ENCODE peak calls at places on chromosomes 4 and X, in six cellular contexts. One of them, this sample, is unnamed.

GRCh38 chr4:185811509-185812364 is at the start of gene SORBS2:
- DNase-seq in A549: no peak
- DNase-seq in GM12878: peak; percentile 56
- DNase-seq in NB4: no peak
- DNase-seq in K562: no peak
- DNase-seq in HepG2: peak; percentile 81
- DNase-seq in this sample: no peak

GRCh38 chrX:129665916-129666644 is 11.3 kb upstream of the APLN start:
- DNase-seq in A549: peak; percentile 67
- DNase-seq in GM12878: no peak
- DNase-seq in NB4: no peak
- DNase-seq in K562: no peak
- DNase-seq in HepG2: no peak
- DNase-seq in this sample: peak; percentile 87

GRCh38 chrX:149950681-149951080 is 12.4 kb upstream of the EOLA2 start:
- DNase-seq in A549: peak; percentile 55
- DNase-seq in GM12878: no peak
- DNase-seq in NB4: peak; percentile 47
- DNase-seq in K562: peak; percentile 14
- DNase-seq in HepG2: peak; percentile 16
- DNase-seq in this sample: peak; percentile 62

GRCh38 chr4:182567119-182567518 is 323.9 kb downstream of the TENM3 start:
- DNase-seq in A549: no peak
- DNase-seq in GM12878: no peak
- DNase-seq in NB4: no peak
- DNase-seq in K562: no peak
- DNase-seq in HepG2: no peak
- DNase-seq in this sample: no peak

GRCh38 chr4:20260821-20261220 is 9.1 kb downstream of the SLIT2 start:
- DNase-seq in A549: no peak
- DNase-seq in GM12878: no peak
- DNase-seq in NB4: peak; percentile 27
- DNase-seq in K562: no peak
- DNase-seq in HepG2: no peak
- DNase-seq in this sample: no peak

GRCh38 chrX:142804085-142804484 is 221.6 kb upstream of the SPANXN4 start:
- DNase-seq in A549: peak; percentile 10
- DNase-seq in GM12878: no peak
- DNase-seq in NB4: peak; percentile 30
- DNase-seq in K562: no peak
- DNase-seq in HepG2: no peak
- DNase-seq in this sample: no peak

GRCh38 chrX:15761564-15762191 is 23.6 kb downstream of the CA5B start:
- DNase-seq in A549: peak; percentile 7
- DNase-seq in GM12878: no peak
- DNase-seq in NB4: peak; percentile 47
- DNase-seq in K562: peak; percentile 39
- DNase-seq in HepG2: no peak
- DNase-seq in this sample: peak; percentile 20

GRCh38 chr4:151048913-151049312 is 33.8 kb upstream of the LRBA start:
- DNase-seq in A549: no peak
- DNase-seq in GM12878: no peak
- DNase-seq in NB4: no peak
- DNase-seq in K562: no peak
- DNase-seq in HepG2: no peak
- DNase-seq in this sample: no peak

GRCh38 chrX:14028473-14028872 is 1.2 kb downstream of the GEMIN8 start:
- DNase-seq in A549: no peak
- DNase-seq in GM12878: peak; percentile 24
- DNase-seq in NB4: no peak
- DNase-seq in K562: no peak
- DNase-seq in HepG2: no peak
- DNase-seq in this sample: peak; percentile 1

GRCh38 chrX:14026121-14026520 is 3.6 kb downstream of the GEMIN8 start:
- DNase-seq in A549: no peak
- DNase-seq in GM12878: no peak
- DNase-seq in NB4: no peak
- DNase-seq in K562: no peak
- DNase-seq in HepG2: no peak
- DNase-seq in this sample: no peak

GRCh38 chrX:14029039-14029424 is 660 bp downstream of the GEMIN8 start:
- DNase-seq in A549: no peak
- DNase-seq in GM12878: no peak
- DNase-seq in NB4: peak; percentile 44
- DNase-seq in K562: peak; percentile 18
- DNase-seq in HepG2: no peak
- DNase-seq in this sample: no peak

GRCh38 chrX:14027031-14027430 is 2.7 kb downstream of the GEMIN8 start:
- DNase-seq in A549: no peak
- DNase-seq in GM12878: no peak
- DNase-seq in NB4: peak; percentile 13
- DNase-seq in K562: no peak
- DNase-seq in HepG2: no peak
- DNase-seq in this sample: peak; percentile 9

GRCh38 chrX:14027511-14028019 is 2.1 kb downstream of the GEMIN8 start:
- DNase-seq in A549: peak; percentile 22
- DNase-seq in GM12878: peak; percentile 63
- DNase-seq in NB4: peak; percentile 29
- DNase-seq in K562: no peak
- DNase-seq in HepG2: peak; percentile 1
- DNase-seq in this sample: peak; percentile 80
- TF ChIP-seq MYC in A549: no peak
- TF ChIP-seq MYC in GM12878: no peak
- TF ChIP-seq MYC in NB4: no peak
- TF ChIP-seq MYC in K562: no peak
- TF ChIP-seq MYC in HepG2: no peak
- TF ChIP-seq MYC in this sample: no peak

DNA sequence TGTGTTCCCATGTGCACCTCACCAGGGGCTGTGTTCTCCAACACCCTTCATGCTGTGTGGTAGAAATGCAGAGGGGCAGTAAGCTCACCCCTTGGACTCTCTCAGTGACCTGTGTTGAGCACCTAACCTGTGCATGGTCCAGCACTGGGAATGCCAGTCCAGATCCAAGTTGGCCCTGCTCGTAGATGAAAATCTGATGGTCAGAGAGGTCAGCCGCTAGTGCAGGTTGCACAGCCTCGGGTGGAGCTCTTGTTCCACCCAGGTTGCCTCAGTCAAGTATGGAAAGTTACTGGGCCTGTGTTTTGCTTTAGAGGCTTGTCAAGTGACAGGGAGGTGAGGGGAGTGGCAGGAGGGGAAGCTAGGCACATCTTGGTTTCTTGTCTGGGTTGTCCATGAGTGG is 51.3 kb downstream of the NOP14 start:
- DNase-seq in A549: no peak
- DNase-seq in GM12878: no peak
- DNase-seq in NB4: no peak
- DNase-seq in K562: no peak
- DNase-seq in HepG2: no peak
- DNase-seq in this sample: no peak
- TF ChIP-seq MYC in A549: no peak
- TF ChIP-seq MYC in GM12878: no peak
- TF ChIP-seq MYC in NB4: no peak
- TF ChIP-seq MYC in K562: no peak
- TF ChIP-seq MYC in HepG2: no peak
- TF ChIP-seq MYC in this sample: no peak

GRCh38 chr4:16881151-16881884 is 17.1 kb downstream of the LDB2 start:
- DNase-seq in A549: no peak
- DNase-seq in GM12878: no peak
- DNase-seq in NB4: no peak
- DNase-seq in K562: no peak
- DNase-seq in HepG2: no peak
- DNase-seq in this sample: no peak

GRCh38 chr4:16869594-16870245 is 28.7 kb downstream of the LDB2 start:
- DNase-seq in A549: no peak
- DNase-seq in GM12878: no peak
- DNase-seq in NB4: no peak
- DNase-seq in K562: no peak
- DNase-seq in HepG2: no peak
- DNase-seq in this sample: no peak

GRCh38 chr4:16875487-16875886 is 23.0 kb downstream of the LDB2 start:
- DNase-seq in A549: no peak
- DNase-seq in GM12878: no peak
- DNase-seq in NB4: peak; percentile 14
- DNase-seq in K562: no peak
- DNase-seq in HepG2: no peak
- DNase-seq in this sample: peak; percentile 28
- TF ChIP-seq MYC in A549: no peak
- TF ChIP-seq MYC in GM12878: no peak
- TF ChIP-seq MYC in NB4: no peak
- TF ChIP-seq MYC in K562: no peak
- TF ChIP-seq MYC in HepG2: no peak
- TF ChIP-seq MYC in this sample: no peak

DNA sequence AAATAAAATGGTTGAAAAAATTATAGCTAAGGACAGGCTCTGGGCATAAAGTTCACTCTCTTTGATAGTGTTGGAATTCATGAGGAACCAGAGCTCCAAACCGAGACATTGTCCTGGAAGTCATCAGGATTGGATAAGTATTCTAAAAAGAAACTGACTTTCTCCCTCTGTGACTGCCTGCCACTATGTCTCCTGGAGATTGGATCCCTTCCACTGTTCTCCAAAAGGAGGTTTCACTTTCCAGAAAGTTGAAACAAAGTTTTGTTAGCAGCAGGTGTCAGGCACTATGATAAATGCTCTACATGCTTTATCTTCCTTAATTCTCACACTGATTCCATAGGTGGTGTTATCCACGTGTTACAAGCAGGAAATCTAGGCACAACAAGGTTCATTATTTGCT is 16.8 kb downstream of the BANK1 start:
- DNase-seq in A549: no peak
- DNase-seq in GM12878: no peak
- DNase-seq in NB4: no peak
- DNase-seq in K562: no peak
- DNase-seq in HepG2: no peak
- DNase-seq in this sample: no peak
- TF ChIP-seq MYC in A549: no peak
- TF ChIP-seq MYC in GM12878: no peak
- TF ChIP-seq MYC in NB4: no peak
- TF ChIP-seq MYC in K562: no peak
- TF ChIP-seq MYC in HepG2: no peak
- TF ChIP-seq MYC in this sample: no peak

DNA sequence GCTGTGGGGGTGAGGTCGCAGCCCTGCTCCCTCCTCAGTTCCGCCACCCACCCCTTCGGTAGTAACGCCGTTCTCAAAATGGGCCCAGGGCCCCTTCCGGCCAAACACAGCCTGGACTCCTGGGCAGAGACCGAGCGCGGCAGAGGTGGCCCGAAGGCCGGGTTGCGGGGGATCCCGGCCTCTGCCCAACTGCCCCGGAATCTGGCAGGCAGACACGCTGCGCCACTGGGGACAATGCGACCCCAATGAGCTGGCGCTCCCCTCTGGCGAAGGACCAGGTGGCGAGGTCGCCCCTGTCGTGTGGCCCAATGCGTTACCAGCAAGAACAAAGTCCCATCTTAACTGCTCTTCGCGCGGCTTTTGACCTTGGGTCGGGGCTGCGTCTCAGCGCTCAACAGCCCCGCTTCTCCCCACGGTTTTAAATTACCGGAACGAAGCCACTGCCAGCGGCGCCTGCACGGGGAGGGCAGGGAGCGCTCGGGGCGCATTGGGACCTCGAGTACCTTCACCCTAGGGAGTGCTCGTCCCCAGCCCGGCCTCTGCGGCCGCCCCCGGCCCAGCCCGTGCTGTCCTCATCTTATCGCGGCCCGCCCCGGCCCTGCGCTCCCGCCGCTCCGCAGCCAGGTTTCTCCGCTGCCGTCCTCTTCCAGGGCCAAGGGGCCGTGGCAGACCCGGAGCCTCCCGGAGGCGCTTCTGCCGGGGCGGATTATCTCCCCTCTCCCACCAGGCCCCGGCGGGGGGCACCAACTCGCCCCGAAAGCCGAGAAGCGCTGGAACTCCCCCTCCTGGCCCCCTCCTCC is 22.2 kb upstream of the HMX1 start:
- DNase-seq in A549: no peak
- DNase-seq in GM12878: no peak
- DNase-seq in NB4: no peak
- DNase-seq in K562: no peak
- DNase-seq in HepG2: no peak
- DNase-seq in this sample: no peak
- TF ChIP-seq MYC in A549: no peak
- TF ChIP-seq MYC in GM12878: no peak
- TF ChIP-seq MYC in NB4: no peak
- TF ChIP-seq MYC in K562: no peak
- TF ChIP-seq MYC in HepG2: no peak
- TF ChIP-seq MYC in this sample: no peak

GRCh38 chr4:98951710-98952109 is 22.8 kb upstream of the EIF4E start:
- DNase-seq in A549: no peak
- DNase-seq in GM12878: no peak
- DNase-seq in NB4: peak; percentile 55
- DNase-seq in K562: no peak
- DNase-seq in HepG2: no peak
- DNase-seq in this sample: no peak

GRCh38 chr4:98950925-98951324 is 22.0 kb upstream of the EIF4E start:
- DNase-seq in A549: no peak
- DNase-seq in GM12878: no peak
- DNase-seq in NB4: peak; percentile 53
- DNase-seq in K562: no peak
- DNase-seq in HepG2: no peak
- DNase-seq in this sample: no peak

GRCh38 chr4:98945297-98945850 is 16.4 kb upstream of the EIF4E start:
- DNase-seq in A549: no peak
- DNase-seq in GM12878: no peak
- DNase-seq in NB4: no peak
- DNase-seq in K562: no peak
- DNase-seq in HepG2: no peak
- DNase-seq in this sample: no peak

DNA sequence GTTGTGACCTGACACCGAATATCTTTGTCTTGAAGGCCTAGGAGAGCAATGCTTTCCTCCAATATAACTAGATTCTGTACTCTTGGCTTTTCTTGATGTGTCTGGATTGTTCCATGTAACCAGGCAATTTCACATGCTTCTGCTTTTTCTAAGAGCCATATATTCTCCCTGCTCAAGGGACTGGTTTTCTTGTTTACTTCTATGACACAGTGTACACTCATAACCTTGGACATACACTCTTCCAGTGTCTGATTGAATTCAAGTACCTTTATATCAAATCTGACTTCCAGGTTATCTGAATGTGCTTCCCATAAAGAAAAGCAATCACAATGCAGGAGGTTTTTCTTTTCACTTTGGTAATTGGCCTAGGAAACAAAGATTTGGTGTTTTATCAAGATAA is 17.4 kb upstream of the EIF4E start:
- DNase-seq in A549: no peak
- DNase-seq in GM12878: no peak
- DNase-seq in NB4: no peak
- DNase-seq in K562: no peak
- DNase-seq in HepG2: no peak
- DNase-seq in this sample: no peak
- TF ChIP-seq MYC in A549: no peak
- TF ChIP-seq MYC in GM12878: no peak
- TF ChIP-seq MYC in NB4: no peak
- TF ChIP-seq MYC in K562: no peak
- TF ChIP-seq MYC in HepG2: no peak
- TF ChIP-seq MYC in this sample: no peak

DNA sequence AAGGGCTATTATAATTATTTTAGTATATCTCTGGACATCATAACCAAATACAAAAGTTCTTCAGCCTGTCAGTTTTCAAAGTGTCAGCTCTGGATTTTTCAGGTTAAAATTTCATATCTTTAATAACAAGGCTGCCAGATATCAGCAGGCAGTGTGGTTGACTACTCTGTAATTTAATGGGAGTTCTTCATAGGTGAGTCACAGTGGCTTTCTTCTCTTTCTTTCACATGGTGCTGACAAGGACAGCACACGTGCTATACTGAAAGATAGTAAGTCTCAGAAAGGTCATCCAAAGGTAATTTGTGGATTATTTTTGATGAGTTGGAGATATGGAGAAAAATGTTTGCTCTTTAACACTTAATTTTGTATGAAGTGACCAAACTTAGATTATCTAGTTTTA is 43.2 kb downstream of the GALNT7 start:
- DNase-seq in A549: peak; percentile 58
- DNase-seq in GM12878: no peak
- DNase-seq in NB4: peak; percentile 45
- DNase-seq in K562: peak; percentile 34
- DNase-seq in HepG2: no peak
- DNase-seq in this sample: peak; percentile 53
- TF ChIP-seq MYC in A549: no peak
- TF ChIP-seq MYC in GM12878: no peak
- TF ChIP-seq MYC in NB4: no peak
- TF ChIP-seq MYC in K562: no peak
- TF ChIP-seq MYC in HepG2: no peak
- TF ChIP-seq MYC in this sample: no peak

This sample was measured in endothelial cell of umbilical vein.